ENCODE peak calls at places on chromosomes 5 and 9, in nine cellular contexts. Q is mucosa of descending colon, C is Panc1, V is neural progenitor cell, D is transverse colon, L is sigmoid colon, U is heart left ventricle, N is Peyer's patch, W is Karpas-422. K is an unnamed sample.

GRCh38 chr9:82680179-82680935 is 382.6 kb downstream of the RASEF start:
- DNase-seq in Q (no peak), C (no peak), V (no peak), D (no peak), L (no peak), U (no peak), N (no peak), W (no peak), K (no peak)

GRCh38 chr9:116574027-116574679 is 113.0 kb upstream of the TRIM32 start:
- DNase-seq in Q (no peak), C (no peak), V (no peak), D (peak; percentile 33), L (no peak), U (no peak), N (no peak), W (no peak), K (no peak)

GRCh38 chr9:7862170-7862569 is 62.6 kb upstream of the DMAC1 start:
- DNase-seq in Q (no peak), C (no peak), V (no peak), D (no peak), L (no peak), U (no peak), N (no peak), W (no peak), K (no peak)

GRCh38 chr9:76341616-76342015 is 52.6 kb downstream of the RFK start:
- DNase-seq in Q (no peak), C (no peak), V (no peak), D (no peak), L (no peak), U (no peak), N (no peak), W (no peak), K (no peak)

GRCh38 chr5:142748568-142749249 is 21.5 kb upstream of the ARHGAP26 start:
- DNase-seq in Q (no peak), C (peak; percentile 18), V (peak; percentile 73), D (peak; percentile 60), L (no peak), U (peak; percentile 32), N (peak; percentile 43), W (peak; percentile 70), K (peak; percentile 49)

GRCh38 chr9:14238044-14238443 is 75.9 kb downstream of the NFIB start:
- DNase-seq in Q (no peak), C (no peak), V (no peak), D (no peak), L (no peak), U (no peak), N (no peak), W (no peak), K (no peak)

GRCh38 chr9:12166511-12166910 is 526.7 kb upstream of the TYRP1 start:
- DNase-seq in Q (no peak), C (no peak), V (no peak), D (no peak), L (no peak), U (no peak), N (no peak), W (peak; percentile 46), K (no peak)

GRCh38 chr5:132044207-132044606 is 16.2 kb upstream of the IL3 start:
- DNase-seq in Q (no peak), C (no peak), V (no peak), D (no peak), L (no peak), U (no peak), N (no peak), W (no peak), K (no peak)

GRCh38 chr5:141524604-141525597 is 36.0 kb downstream of the PCDHGC5 start:
- DNase-seq in Q (peak; percentile 85), C (peak; percentile 84), V (peak; percentile 100), D (peak; percentile 87), L (peak; percentile 96), U (peak; percentile 88), N (peak; percentile 66), W (peak; percentile 91), K (peak; percentile 88)

GRCh38 chr9:5438301-5439162 is 807 bp upstream of the PLGRKT start:
- DNase-seq in Q (peak; percentile 60), C (no peak), V (no peak), D (peak; percentile 34), L (no peak), U (no peak), N (peak; percentile 52), W (peak; percentile 92), K (no peak)

GRCh38 chr9:131112374-131113159 is 12.8 kb upstream of the NUP214 start:
- DNase-seq in Q (no peak), C (no peak), V (no peak), D (no peak), L (no peak), U (no peak), N (no peak), W (no peak), K (peak; percentile 40)

GRCh38 chr9:7186175-7186574 is 428.4 kb downstream of the KDM4C start:
- DNase-seq in Q (no peak), C (no peak), V (peak; percentile 16), D (no peak), L (no peak), U (no peak), N (no peak), W (peak; percentile 74), K (peak; percentile 17)

GRCh38 chr5:73544429-73545402 is 20.7 kb downstream of the ANKRA2 start:
- DNase-seq in Q (peak; percentile 81), C (no peak), V (no peak), D (peak; percentile 82), L (no peak), U (no peak), N (no peak), W (no peak), K (no peak)

GRCh38 chr5:82754759-82755158 is 322.4 kb downstream of the TMEM167A start:
- DNase-seq in Q (no peak), C (no peak), V (no peak), D (no peak), L (no peak), U (no peak), N (no peak), W (no peak), K (no peak)

GRCh38 chr5:139648205-139649081 is at the start of gene CXXC5:
- DNase-seq in Q (peak; percentile 89), C (no peak), V (peak; percentile 94), D (peak; percentile 90), L (peak; percentile 92), U (peak; percentile 89), N (peak; percentile 77), W (peak; percentile 81), K (peak; percentile 98)

GRCh38 chr9:13082796-13083195 is 196.7 kb downstream of the MPDZ start:
- DNase-seq in Q (no peak), C (no peak), V (no peak), D (no peak), L (no peak), U (no peak), N (no peak), W (no peak), K (no peak)

GRCh38 chr9:35104586-35104985 is 1.7 kb upstream of the STOML2 start:
- DNase-seq in Q (no peak), C (no peak), V (no peak), D (no peak), L (no peak), U (no peak), N (no peak), W (no peak), K (no peak)

GRCh38 chr5:162163663-162164062 is 96.1 kb downstream of the GABRG2 start:
- DNase-seq in Q (no peak), C (no peak), V (no peak), D (no peak), L (no peak), U (no peak), N (no peak), W (no peak), K (no peak)

GRCh38 chr9:112174965-112175795 is at the start of gene SUSD1:
- DNase-seq in Q (peak; percentile 74), C (no peak), V (peak; percentile 74), D (peak; percentile 51), L (no peak), U (peak; percentile 28), N (peak; percentile 29), W (peak; percentile 71), K (peak; percentile 84)

GRCh38 chr5:143245929-143246561 is 157.4 kb downstream of the NR3C1 start:
- DNase-seq in Q (no peak), C (peak; percentile 91), V (no peak), D (no peak), L (no peak), U (no peak), N (no peak), W (no peak), K (no peak)

GRCh38 chr5:157345485-157345884 is 79.6 kb downstream of the CYFIP2 start:
- DNase-seq in Q (no peak), C (no peak), V (no peak), D (no peak), L (no peak), U (no peak), N (no peak), W (no peak), K (no peak)

GRCh38 chr5:140497897-140498296 is 49.6 kb upstream of the EIF4EBP3 start:
- DNase-seq in Q (no peak), C (no peak), V (no peak), D (no peak), L (no peak), U (no peak), N (no peak), W (no peak), K (no peak)

GRCh38 chr9:318646-319045 is 104.0 kb downstream of the DOCK8 start:
- DNase-seq in Q (no peak), C (no peak), V (no peak), D (no peak), L (no peak), U (no peak), N (no peak), W (no peak), K (no peak)
- H3K36me3 ChIP-seq in Q (no peaks in the 10 kb centered on the region), C (no peaks in the 10 kb centered on the region), V (no peaks in the 10 kb centered on the region), D (no peaks in the 10 kb centered on the region), L (no peaks in the 10 kb centered on the region), U (no peaks in the 10 kb centered on the region), N (no peaks in the 10 kb centered on the region), W (peaks cover 7% of the 10 kb centered on the region), K (no peaks in the 10 kb centered on the region)

GRCh38 chr5:146223179-146223578 is 19.8 kb downstream of the RBM27 start:
- DNase-seq in Q (no peak), C (no peak), V (no peak), D (no peak), L (no peak), U (no peak), N (no peak), W (no peak), K (no peak)
- H3K36me3 ChIP-seq in Q (no peaks in the 10 kb centered on the region), C (peaks cover 10% of the 10 kb centered on the region), V (peaks cover 3% of the 10 kb centered on the region), D (no peaks in the 10 kb centered on the region), L (peaks cover 6% of the 10 kb centered on the region), U (no peaks in the 10 kb centered on the region), N (no peaks in the 10 kb centered on the region), W (peaks cover 25% of the 10 kb centered on the region), K (no peaks in the 10 kb centered on the region)

DNA sequence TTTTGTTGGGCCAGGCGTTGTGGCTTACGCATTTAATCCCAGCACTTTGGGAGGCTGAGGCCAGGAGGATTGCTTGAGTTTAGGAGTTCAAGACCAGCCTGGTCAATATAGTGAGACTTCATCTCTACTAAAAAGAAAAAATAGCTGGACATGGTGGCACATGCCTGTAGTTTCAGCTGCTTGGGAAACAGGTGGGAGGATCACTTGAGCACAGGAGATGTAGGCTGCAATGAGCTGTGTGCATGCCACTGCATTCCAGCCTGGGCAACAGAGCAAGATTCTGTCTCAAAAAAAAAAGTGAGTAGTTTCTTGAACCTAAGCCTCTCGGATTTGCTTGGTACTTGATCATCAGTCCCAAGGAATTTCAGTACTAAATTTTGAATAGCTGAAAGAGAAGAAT is 26.9 kb downstream of the G3BP1 start:
- DNase-seq in Q (no peak), C (no peak), V (no peak), D (no peak), L (no peak), U (no peak), N (no peak), W (no peak), K (no peak)
- H3K36me3 ChIP-seq in Q (no peaks in the 10 kb centered on the region), C (peaks cover 56% of the 10 kb centered on the region), V (peaks cover 55% of the 10 kb centered on the region), D (no peaks in the 10 kb centered on the region), L (peaks cover 78% of the 10 kb centered on the region), U (peaks cover 53% of the 10 kb centered on the region), N (no peaks in the 10 kb centered on the region), W (peaks cover 92% of the 10 kb centered on the region), K (peaks cover 38% of the 10 kb centered on the region)

GRCh38 chr5:179607449-179607931 is 16.0 kb downstream of the HNRNPH1 start:
- DNase-seq in Q (no peak), C (no peak), V (no peak), D (no peak), L (peak; percentile 80), U (peak; percentile 63), N (no peak), W (peak; percentile 56), K (no peak)
- H3K36me3 ChIP-seq in Q (peaks cover 5% of the 10 kb centered on the region), C (peaks cover 3% of the 10 kb centered on the region), V (no peaks in the 10 kb centered on the region), D (no peaks in the 10 kb centered on the region), L (peaks cover 24% of the 10 kb centered on the region), U (peaks cover 24% of the 10 kb centered on the region), N (no peaks in the 10 kb centered on the region), W (peaks cover 19% of the 10 kb centered on the region), K (peaks cover 27% of the 10 kb centered on the region)